ENCODE peak calls at places on chromosomes 2 and 18, in ten cellular contexts. T is heart right ventricle, E is fibroblast of pulmonary artery, G is AG04450, Q is coronary artery, Y is nephron progenitor cell, V is prostate gland, H is kidney, X is progenitor cell of endocrine pancreas, U is PC-3. P is an unnamed sample.
A peak's percentile ranks its signal among the peaks of the same experiment; 100 is the strongest.

GRCh38 chr2:240579771-240580614 is 6.5 kb upstream of the CAPN10 start:
- DNase-seq in T (no peak), E (peak; percentile 94), G (no peak), Q (no peak), Y (no peak), V (no peak), H (no peak), X (no peak), U (peak; percentile 93), P (no peak)

GRCh38 chr18:3664563-3665178 is 214.7 kb downstream of the TGIF1 start:
- DNase-seq in T (no peak), E (no peak), G (no peak), Q (no peak), Y (no peak), V (no peak), H (no peak), X (no peak), U (no peak), P (no peak)

GRCh38 chr2:184769686-184770085 is 171.4 kb downstream of the ZNF804A start:
- DNase-seq in T (no peak), E (peak; percentile 22), G (no peak), Q (no peak), Y (no peak), V (no peak), H (no peak), X (no peak), U (no peak), P (no peak)

GRCh38 chr2:157367704-157368103 is 42.1 kb upstream of the ERMN start:
- DNase-seq in T (no peak), E (no peak), G (no peak), Q (no peak), Y (no peak), V (no peak), H (no peak), X (no peak), U (no peak), P (no peak)

GRCh38 chr2:18603867-18604572 is 14.7 kb upstream of the NT5C1B start:
- DNase-seq in T (no peak), E (peak; percentile 37), G (no peak), Q (no peak), Y (no peak), V (no peak), H (no peak), X (no peak), U (no peak), P (no peak)

GRCh38 chr2:232229296-232229916 is 149.1 kb upstream of the ALPP start:
- DNase-seq in T (peak; percentile 7), E (peak; percentile 50), G (no peak), Q (no peak), Y (no peak), V (no peak), H (peak; percentile 73), X (no peak), U (no peak), P (no peak)

GRCh38 chr2:177264209-177264538 is 353 bp downstream of the NFE2L2 start:
- DNase-seq in T (no peak), E (no peak), G (no peak), Q (no peak), Y (peak; percentile 61), V (no peak), H (no peak), X (peak; percentile 27), U (peak; percentile 24), P (peak; percentile 78)

GRCh38 chr2:66888246-66888645 is 453.3 kb downstream of the MEIS1 start:
- DNase-seq in T (no peak), E (no peak), G (no peak), Q (no peak), Y (no peak), V (no peak), H (no peak), X (no peak), U (no peak), P (no peak)

GRCh38 chr2:72204156-72204781 is 56.6 kb upstream of the CYP26B1 start:
- DNase-seq in T (no peak), E (peak; percentile 27), G (no peak), Q (no peak), Y (no peak), V (no peak), H (no peak), X (no peak), U (no peak), P (no peak)

GRCh38 chr2:128293426-128293755 is 25.3 kb downstream of the HS6ST1 start:
- DNase-seq in T (no peak), E (no peak), G (no peak), Q (no peak), Y (no peak), V (no peak), H (peak; percentile 49), X (no peak), U (no peak), P (no peak)

GRCh38 chr2:239732666-239733010 is 292.5 kb downstream of the NDUFA10 start:
- DNase-seq in T (no peak), E (no peak), G (no peak), Q (no peak), Y (no peak), V (no peak), H (no peak), X (no peak), U (no peak), P (no peak)

GRCh38 chr2:97675714-97676113 is 6.2 kb downstream of the C2orf92 start:
- DNase-seq in T (no peak), E (no peak), G (no peak), Q (no peak), Y (no peak), V (no peak), H (no peak), X (no peak), U (no peak), P (no peak)

GRCh38 chr2:160406591-160407392 is 86.8 kb downstream of the RBMS1 start:
- DNase-seq in T (peak; percentile 65), E (peak; percentile 85), G (no peak), Q (no peak), Y (no peak), V (peak; percentile 52), H (no peak), X (no peak), U (peak; percentile 63), P (peak; percentile 73)

GRCh38 chr2:217797170-217797569 is 205.6 kb downstream of the TNS1 start:
- DNase-seq in T (no peak), E (no peak), G (no peak), Q (peak; percentile 78), Y (no peak), V (no peak), H (no peak), X (peak; percentile 1), U (no peak), P (peak; percentile 57)

DNA sequence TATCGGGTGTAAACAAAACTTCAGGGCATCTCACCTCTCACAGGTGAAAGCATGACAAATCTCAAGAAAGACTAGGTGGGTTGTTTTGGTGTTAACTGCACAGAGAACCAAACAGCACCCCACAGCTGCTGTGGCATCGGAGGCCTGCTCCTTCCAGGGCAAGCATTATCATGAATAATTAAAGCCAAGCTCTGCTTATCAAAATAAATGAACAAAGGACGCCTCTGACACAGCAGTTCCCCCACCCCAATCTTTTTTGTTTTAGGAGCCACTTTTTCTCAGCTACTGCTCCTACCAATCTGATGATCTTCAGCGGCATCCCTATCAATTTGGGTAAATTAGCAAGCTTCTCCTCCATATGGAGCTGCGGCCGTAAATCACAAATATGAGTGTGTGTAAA is 58.6 kb downstream of the KLF7 start:
- DNase-seq in T (no peak), E (no peak), G (no peak), Q (no peak), Y (no peak), V (no peak), H (no peak), X (no peak), U (no peak), P (no peak)
- TF ChIP-seq CTCF in T (no peak), E (no peak), G (no peak), Q (no peak), Y (no peak), V (no peak), H (no peak), X (no peak), U (no peak), P (no peak)

GRCh38 chr2:203122317-203122998 is 107.8 kb downstream of the NBEAL1 start:
- DNase-seq in T (no peak), E (peak; percentile 21), G (no peak), Q (no peak), Y (no peak), V (no peak), H (no peak), X (no peak), U (peak; percentile 13), P (no peak)
- TF ChIP-seq CTCF in T (no peak), E (peak; percentile 12), G (peak; percentile 19), Q (no peak), Y (no peak), V (no peak), H (peak; percentile 37), X (no peak), U (peak; percentile 35), P (peak; percentile 51)

GRCh38 chr2:238513346-238513745 is 86.6 kb downstream of the ASB1 start:
- DNase-seq in T (no peak), E (peak; percentile 70), G (no peak), Q (no peak), Y (peak; percentile 38), V (peak; percentile 25), H (peak; percentile 14), X (no peak), U (peak; percentile 68), P (no peak)
- TF ChIP-seq CTCF in T (peak; percentile 27), E (peak; percentile 73), G (peak; percentile 60), Q (no peak), Y (peak; percentile 45), V (peak; percentile 34), H (no peak), X (peak; percentile 48), U (peak; percentile 84), P (peak; percentile 71)

DNA sequence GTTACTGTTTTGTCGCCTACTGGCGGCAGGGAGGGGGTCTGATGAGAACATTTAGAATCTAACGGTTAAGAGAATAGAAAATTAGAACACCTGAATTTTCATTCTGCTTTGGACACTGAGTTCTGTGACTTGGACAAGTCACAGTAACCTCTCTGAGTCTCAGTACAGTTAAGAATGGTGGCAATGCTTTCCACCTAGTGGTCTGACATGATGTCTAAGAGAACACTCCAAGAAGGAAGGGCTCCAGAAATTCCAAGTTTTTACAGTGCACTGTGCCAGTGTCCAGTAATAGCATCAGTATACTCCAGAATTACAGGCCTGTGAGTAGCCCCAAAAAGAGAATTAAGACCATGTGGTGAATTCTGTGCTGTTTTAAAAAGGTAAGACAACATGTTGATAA is 174.1 kb upstream of the ZFP36L2 start:
- DNase-seq in T (no peak), E (no peak), G (no peak), Q (no peak), Y (no peak), V (no peak), H (no peak), X (no peak), U (no peak), P (no peak)
- TF ChIP-seq CTCF in T (no peak), E (peak; percentile 12), G (peak; percentile 37), Q (no peak), Y (no peak), V (no peak), H (no peak), X (no peak), U (no peak), P (peak; percentile 24)